ENCODE peak calls at places on chromosomes 11 and 22, in eight cellular contexts. One of them, this sample, is unnamed.

GRCh38 chr11:324131-324530 is 3.5 kb upstream of the IFITM3 start:
- DNase-seq in heart right ventricle: no peak
- DNase-seq in CD8-positive, alpha-beta memory T cell: no peak
- DNase-seq in DND-41: no peak
- DNase-seq in PC-9: no peak
- DNase-seq in aorta: no peak
- DNase-seq in neuronal stem cell: no peak
- DNase-seq in sigmoid colon: peak; percentile 63
- DNase-seq in this sample: no peak

GRCh38 chr11:77075425-77075905 is 8.7 kb downstream of the CAPN5 start:
- DNase-seq in heart right ventricle: no peak
- DNase-seq in CD8-positive, alpha-beta memory T cell: no peak
- DNase-seq in DND-41: no peak
- DNase-seq in PC-9: peak; percentile 77
- DNase-seq in aorta: no peak
- DNase-seq in neuronal stem cell: no peak
- DNase-seq in sigmoid colon: peak; percentile 57
- DNase-seq in this sample: no peak

GRCh38 chr11:87006035-87006434 is 31.7 kb upstream of the TMEM135 start:
- DNase-seq in heart right ventricle: no peak
- DNase-seq in CD8-positive, alpha-beta memory T cell: no peak
- DNase-seq in DND-41: no peak
- DNase-seq in PC-9: peak; percentile 89
- DNase-seq in aorta: no peak
- DNase-seq in neuronal stem cell: no peak
- DNase-seq in sigmoid colon: no peak
- DNase-seq in this sample: no peak

GRCh38 chr22:30635273-30636225 is at the start of gene SLC35E4:
- DNase-seq in heart right ventricle: peak; percentile 98
- DNase-seq in CD8-positive, alpha-beta memory T cell: peak; percentile 91
- DNase-seq in DND-41: peak; percentile 86
- DNase-seq in PC-9: peak; percentile 60
- DNase-seq in aorta: peak; percentile 96
- DNase-seq in neuronal stem cell: peak; percentile 89
- DNase-seq in sigmoid colon: peak; percentile 98
- DNase-seq in this sample: peak; percentile 95

GRCh38 chr22:39946571-39947407 is 13.4 kb upstream of the TMA7B start:
- DNase-seq in heart right ventricle: no peak
- DNase-seq in CD8-positive, alpha-beta memory T cell: no peak
- DNase-seq in DND-41: no peak
- DNase-seq in PC-9: no peak
- DNase-seq in aorta: no peak
- DNase-seq in neuronal stem cell: no peak
- DNase-seq in sigmoid colon: no peak
- DNase-seq in this sample: no peak

GRCh38 chr11:28476053-28476452 is 367.9 kb downstream of the METTL15 start:
- DNase-seq in heart right ventricle: no peak
- DNase-seq in CD8-positive, alpha-beta memory T cell: no peak
- DNase-seq in DND-41: no peak
- DNase-seq in PC-9: no peak
- DNase-seq in aorta: no peak
- DNase-seq in neuronal stem cell: no peak
- DNase-seq in sigmoid colon: no peak
- DNase-seq in this sample: no peak

GRCh38 chr11:68008381-68009337 is 1.5 kb upstream of the ALDH3B1 start:
- DNase-seq in heart right ventricle: peak; percentile 21
- DNase-seq in CD8-positive, alpha-beta memory T cell: no peak
- DNase-seq in DND-41: no peak
- DNase-seq in PC-9: no peak
- DNase-seq in aorta: peak; percentile 65
- DNase-seq in neuronal stem cell: no peak
- DNase-seq in sigmoid colon: peak; percentile 70
- DNase-seq in this sample: no peak

GRCh38 chr11:833849-834311 is 1.1 kb downstream of the CD151 start:
- DNase-seq in heart right ventricle: no peak
- DNase-seq in CD8-positive, alpha-beta memory T cell: no peak
- DNase-seq in DND-41: no peak
- DNase-seq in PC-9: peak; percentile 37
- DNase-seq in aorta: no peak
- DNase-seq in neuronal stem cell: no peak
- DNase-seq in sigmoid colon: no peak
- DNase-seq in this sample: no peak

GRCh38 chr11:119375629-119376196 is 5.8 kb downstream of the USP2 start:
- DNase-seq in heart right ventricle: peak; percentile 83
- DNase-seq in CD8-positive, alpha-beta memory T cell: no peak
- DNase-seq in DND-41: no peak
- DNase-seq in PC-9: no peak
- DNase-seq in aorta: peak; percentile 75
- DNase-seq in neuronal stem cell: no peak
- DNase-seq in sigmoid colon: peak; percentile 84
- DNase-seq in this sample: peak; percentile 85

GRCh38 chr11:57179701-57180100 is 2.1 kb upstream of the LRRC55 start:
- DNase-seq in heart right ventricle: no peak
- DNase-seq in CD8-positive, alpha-beta memory T cell: no peak
- DNase-seq in DND-41: no peak
- DNase-seq in PC-9: no peak
- DNase-seq in aorta: no peak
- DNase-seq in neuronal stem cell: peak; percentile 15
- DNase-seq in sigmoid colon: no peak
- DNase-seq in this sample: no peak

GRCh38 chr22:28935713-28936112 is 52.3 kb downstream of the ZNRF3 start:
- DNase-seq in heart right ventricle: no peak
- DNase-seq in CD8-positive, alpha-beta memory T cell: no peak
- DNase-seq in DND-41: no peak
- DNase-seq in PC-9: no peak
- DNase-seq in aorta: no peak
- DNase-seq in neuronal stem cell: no peak
- DNase-seq in sigmoid colon: no peak
- DNase-seq in this sample: no peak

GRCh38 chr11:87139475-87139874 is 101.7 kb downstream of the TMEM135 start:
- DNase-seq in heart right ventricle: no peak
- DNase-seq in CD8-positive, alpha-beta memory T cell: no peak
- DNase-seq in DND-41: no peak
- DNase-seq in PC-9: no peak
- DNase-seq in aorta: no peak
- DNase-seq in neuronal stem cell: no peak
- DNase-seq in sigmoid colon: no peak
- DNase-seq in this sample: no peak

GRCh38 chr11:71086687-71087258 is 165.6 kb downstream of the SHANK2 start:
- DNase-seq in heart right ventricle: no peak
- DNase-seq in CD8-positive, alpha-beta memory T cell: no peak
- DNase-seq in DND-41: peak; percentile 7
- DNase-seq in PC-9: no peak
- DNase-seq in aorta: no peak
- DNase-seq in neuronal stem cell: peak; percentile 38
- DNase-seq in sigmoid colon: no peak
- DNase-seq in this sample: no peak

GRCh38 chr11:128323381-128323780 is 264.0 kb downstream of the ETS1 start:
- DNase-seq in heart right ventricle: no peak
- DNase-seq in CD8-positive, alpha-beta memory T cell: peak; percentile 37
- DNase-seq in DND-41: peak; percentile 22
- DNase-seq in PC-9: no peak
- DNase-seq in aorta: no peak
- DNase-seq in neuronal stem cell: no peak
- DNase-seq in sigmoid colon: no peak
- DNase-seq in this sample: no peak

GRCh38 chr11:64334764-64335741 is 5.0 kb upstream of the CCDC88B start:
- DNase-seq in heart right ventricle: no peak
- DNase-seq in CD8-positive, alpha-beta memory T cell: no peak
- DNase-seq in DND-41: no peak
- DNase-seq in PC-9: peak; percentile 99
- DNase-seq in aorta: no peak
- DNase-seq in neuronal stem cell: no peak
- DNase-seq in sigmoid colon: no peak
- DNase-seq in this sample: no peak

GRCh38 chr22:49476176-49476575 is 351.5 kb downstream of the BRD1 start:
- DNase-seq in heart right ventricle: no peak
- DNase-seq in CD8-positive, alpha-beta memory T cell: no peak
- DNase-seq in DND-41: no peak
- DNase-seq in PC-9: no peak
- DNase-seq in aorta: no peak
- DNase-seq in neuronal stem cell: no peak
- DNase-seq in sigmoid colon: no peak
- DNase-seq in this sample: no peak

GRCh38 chr11:14861680-14862079 is 30.4 kb downstream of the CYP2R1 start:
- DNase-seq in heart right ventricle: no peak
- DNase-seq in CD8-positive, alpha-beta memory T cell: no peak
- DNase-seq in DND-41: no peak
- DNase-seq in PC-9: no peak
- DNase-seq in aorta: no peak
- DNase-seq in neuronal stem cell: no peak
- DNase-seq in sigmoid colon: no peak
- DNase-seq in this sample: no peak

GRCh38 chr11:6321961-6322362 is 1.7 kb upstream of the CAVIN3 start:
- DNase-seq in heart right ventricle: no peak
- DNase-seq in CD8-positive, alpha-beta memory T cell: no peak
- DNase-seq in DND-41: no peak
- DNase-seq in PC-9: peak; percentile 40
- DNase-seq in aorta: no peak
- DNase-seq in neuronal stem cell: peak; percentile 27
- DNase-seq in sigmoid colon: no peak
- DNase-seq in this sample: no peak

DNA sequence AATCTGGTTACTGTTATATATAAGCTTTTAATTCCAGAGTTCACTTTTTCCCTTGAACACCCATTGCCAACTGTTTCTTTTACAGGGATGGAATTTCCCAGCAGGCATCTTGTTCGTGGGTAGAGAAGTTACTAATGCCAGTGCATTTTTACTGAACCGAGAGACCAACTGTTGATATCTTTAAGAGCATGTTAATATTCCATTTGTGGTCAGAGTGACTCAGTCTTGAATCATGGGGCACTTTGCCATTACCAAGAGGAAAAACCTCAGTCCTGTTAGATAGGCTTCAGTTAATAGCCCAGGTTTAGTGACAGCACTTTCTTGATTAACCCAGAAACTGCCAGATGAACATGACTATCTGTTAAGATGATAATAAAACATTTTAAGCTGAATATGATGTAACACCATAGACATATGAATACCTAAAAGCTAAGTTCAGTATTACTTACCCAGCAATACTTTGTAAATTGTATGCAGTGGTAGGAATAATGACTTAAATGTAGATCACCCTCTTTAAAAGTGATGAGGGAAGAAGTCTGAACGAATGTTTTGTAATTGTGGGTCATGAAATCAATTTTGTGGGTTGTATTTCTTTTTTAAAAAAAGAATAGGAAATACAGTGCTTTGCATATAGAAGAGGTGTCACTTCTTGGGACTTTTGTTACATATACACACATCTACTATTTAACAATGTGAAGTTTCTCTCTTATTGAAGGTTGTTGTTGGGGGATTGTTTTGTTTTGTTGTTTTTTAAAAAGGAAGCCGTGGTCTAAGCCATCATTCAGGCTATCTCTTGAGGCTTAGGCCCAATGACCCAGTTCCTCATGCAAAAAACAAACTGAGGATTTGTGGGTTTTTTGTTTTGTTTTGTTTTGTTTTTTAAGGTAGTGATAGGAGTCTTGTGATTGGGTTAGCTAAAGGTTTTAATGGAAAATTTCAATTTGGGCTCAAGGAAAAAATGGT is 79.2 kb upstream of the GRIK4 start:
- DNase-seq in heart right ventricle: no peak
- DNase-seq in CD8-positive, alpha-beta memory T cell: peak; percentile 1
- DNase-seq in DND-41: no peak
- DNase-seq in PC-9: peak; percentile 98
- DNase-seq in aorta: no peak
- DNase-seq in neuronal stem cell: no peak
- DNase-seq in sigmoid colon: no peak
- DNase-seq in this sample: no peak
- H3K27ac ChIP-seq in heart right ventricle: peak overlapping the region; percentile 77
- H3K27ac ChIP-seq in CD8-positive, alpha-beta memory T cell: no peak overlapping the region
- H3K27ac ChIP-seq in DND-41: no peak overlapping the region
- H3K27ac ChIP-seq in PC-9: peak overlapping the region; percentile 47
- H3K27ac ChIP-seq in aorta: no peak overlapping the region
- H3K27ac ChIP-seq in neuronal stem cell: no peak overlapping the region
- H3K27ac ChIP-seq in sigmoid colon: peak overlapping the region; percentile 72
- H3K27ac ChIP-seq in this sample: peak overlapping the region; percentile 76

DNA sequence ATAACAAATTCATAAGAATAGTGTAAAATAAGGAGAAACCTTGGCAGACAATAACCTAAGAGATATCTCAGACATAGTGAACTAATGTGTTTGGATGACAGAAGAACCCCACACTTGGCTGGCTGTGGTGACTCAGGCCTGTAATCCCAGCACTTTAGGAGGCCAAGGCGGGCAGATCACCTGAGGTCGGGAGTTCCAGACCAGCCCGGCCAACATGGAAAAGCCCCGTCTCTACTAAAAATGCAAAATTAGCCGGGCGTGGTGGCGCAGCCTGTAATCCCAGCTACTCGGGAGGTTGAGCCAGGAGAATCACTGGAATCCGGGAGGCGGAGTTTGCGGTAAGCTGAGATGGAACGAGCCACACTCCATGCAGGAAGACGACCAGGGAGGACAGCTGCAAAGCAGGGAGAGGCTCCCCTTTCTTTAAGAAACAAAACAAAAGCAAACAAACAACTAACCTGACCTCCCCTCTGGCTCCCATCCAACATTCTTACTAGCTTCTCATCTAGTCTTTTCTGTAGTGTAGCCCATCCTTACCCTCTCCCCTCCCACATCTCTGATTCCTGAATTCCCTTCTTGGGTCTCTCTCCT is 84.2 kb downstream of the ZNF280B start:
- DNase-seq in heart right ventricle: no peak
- DNase-seq in CD8-positive, alpha-beta memory T cell: no peak
- DNase-seq in DND-41: no peak
- DNase-seq in PC-9: no peak
- DNase-seq in aorta: no peak
- DNase-seq in neuronal stem cell: no peak
- DNase-seq in sigmoid colon: no peak
- DNase-seq in this sample: no peak
- H3K27me3 ChIP-seq in heart right ventricle: peaks cover 33% of the 10 kb centered on the region
- H3K27me3 ChIP-seq in CD8-positive, alpha-beta memory T cell: no peaks in the 10 kb centered on the region
- H3K27me3 ChIP-seq in DND-41: no peaks in the 10 kb centered on the region
- H3K27me3 ChIP-seq in PC-9: peaks cover 44% of the 10 kb centered on the region
- H3K27me3 ChIP-seq in aorta: no peaks in the 10 kb centered on the region
- H3K27me3 ChIP-seq in neuronal stem cell: peaks cover 23% of the 10 kb centered on the region
- H3K27me3 ChIP-seq in sigmoid colon: no peaks in the 10 kb centered on the region
- H3K27me3 ChIP-seq in this sample: peaks cover 97% of the 10 kb centered on the region

GRCh38 chr22:19932367-19933206 is 9.0 kb upstream of the COMT start:
- DNase-seq in heart right ventricle: no peak
- DNase-seq in CD8-positive, alpha-beta memory T cell: no peak
- DNase-seq in DND-41: no peak
- DNase-seq in PC-9: no peak
- DNase-seq in aorta: peak; percentile 65
- DNase-seq in neuronal stem cell: no peak
- DNase-seq in sigmoid colon: no peak
- DNase-seq in this sample: no peak
- H3K27ac ChIP-seq in heart right ventricle: no peak overlapping the region
- H3K27ac ChIP-seq in CD8-positive, alpha-beta memory T cell: no peak overlapping the region
- H3K27ac ChIP-seq in DND-41: no peak overlapping the region
- H3K27ac ChIP-seq in PC-9: no peak overlapping the region
- H3K27ac ChIP-seq in aorta: no peak overlapping the region
- H3K27ac ChIP-seq in neuronal stem cell: no peak overlapping the region
- H3K27ac ChIP-seq in sigmoid colon: no peak overlapping the region
- H3K27ac ChIP-seq in this sample: no peak overlapping the region

GRCh38 chr22:47943729-47944700 is 1181.6 kb downstream of the TBC1D22A start:
- DNase-seq in heart right ventricle: no peak
- DNase-seq in CD8-positive, alpha-beta memory T cell: no peak
- DNase-seq in DND-41: peak; percentile 63
- DNase-seq in PC-9: no peak
- DNase-seq in aorta: no peak
- DNase-seq in neuronal stem cell: no peak
- DNase-seq in sigmoid colon: no peak
- DNase-seq in this sample: no peak
- H3K27me3 ChIP-seq in heart right ventricle: no peaks in the 10 kb centered on the region
- H3K27me3 ChIP-seq in CD8-positive, alpha-beta memory T cell: no peaks in the 10 kb centered on the region
- H3K27me3 ChIP-seq in DND-41: no peaks in the 10 kb centered on the region
- H3K27me3 ChIP-seq in PC-9: peaks cover 81% of the 10 kb centered on the region
- H3K27me3 ChIP-seq in aorta: no peaks in the 10 kb centered on the region
- H3K27me3 ChIP-seq in neuronal stem cell: no peaks in the 10 kb centered on the region
- H3K27me3 ChIP-seq in sigmoid colon: no peaks in the 10 kb centered on the region
- H3K27me3 ChIP-seq in this sample: peaks cover 51% of the 10 kb centered on the region